ENCODE peak calls at places on chromosomes 3 and 15, in four cellular contexts. X is lung, M is HCT116, Z is A549. H is an unnamed sample.

GRCh38 chr3:10956991-10957390 is 35.6 kb upstream of the SLC6A1 start:
- DNase-seq in M (no peak), X (no peak), Z (no peak), H (no peak)

GRCh38 chr3:127197300-127198150 is 4.6 kb downstream of the PRR23E start:
- DNase-seq in Z (no peak), M (no peak), X (peak; percentile 22), H (no peak)

GRCh38 chr3:13376091-13376490 is 44.0 kb downstream of the NUP210 start:
- DNase-seq in X (no peak), Z (no peak), M (no peak), H (no peak)

GRCh38 chr3:97658670-97659285 is 105.8 kb upstream of the ARL6 start:
- DNase-seq in X (no peak), Z (peak; percentile 39), M (peak; percentile 8), H (no peak)

GRCh38 chr3:112314618-112315017 is 18.3 kb upstream of the CD200 start:
- DNase-seq in Z (no peak), M (no peak), X (no peak), H (no peak)

GRCh38 chr3:119098620-119099222 is 47.2 kb upstream of the TEX55 start:
- DNase-seq in M (peak; percentile 13), X (no peak), Z (peak; percentile 53), H (no peak)

GRCh38 chr3:66425032-66425431 is 75.8 kb downstream of the LRIG1 start:
- DNase-seq in X (no peak), M (no peak), Z (no peak), H (no peak)

GRCh38 chr3:132432639-132433038 is 15.3 kb downstream of the DNAJC13 start:
- DNase-seq in M (peak; percentile 34), X (no peak), Z (peak; percentile 13), H (peak; percentile 75)

GRCh38 chr3:180870008-180870733 is 42.3 kb upstream of the FXR1 start:
- DNase-seq in X (no peak), M (no peak), Z (no peak), H (no peak)

GRCh38 chr3:141875374-141875892 is 1.0 kb upstream of the ATP1B3 start:
- DNase-seq in M (peak; percentile 69), X (peak; percentile 86), Z (peak; percentile 89), H (peak; percentile 55)

GRCh38 chr15:73996267-73996666 is 1.8 kb downstream of the PML start:
- DNase-seq in M (no peak), X (no peak), Z (no peak), H (no peak)

GRCh38 chr15:84725001-84725491 is 9.1 kb upstream of the SEC11A start:
- DNase-seq in M (no peak), Z (no peak), X (no peak), H (no peak)

GRCh38 chr3:24683511-24684384 is 189.1 kb upstream of the THRB start:
- DNase-seq in M (peak; percentile 28), X (no peak), Z (peak; percentile 67), H (peak; percentile 54)

GRCh38 chr3:122668930-122669730 is 11.5 kb upstream of the PARP14 start:
- DNase-seq in M (peak; percentile 89), X (no peak), Z (peak; percentile 22), H (peak; percentile 54)

GRCh38 chr15:44441095-44441501 is 13.7 kb downstream of the CTDSPL2 start:
- DNase-seq in Z (no peak), X (no peak), M (no peak), H (no peak)

DNA sequence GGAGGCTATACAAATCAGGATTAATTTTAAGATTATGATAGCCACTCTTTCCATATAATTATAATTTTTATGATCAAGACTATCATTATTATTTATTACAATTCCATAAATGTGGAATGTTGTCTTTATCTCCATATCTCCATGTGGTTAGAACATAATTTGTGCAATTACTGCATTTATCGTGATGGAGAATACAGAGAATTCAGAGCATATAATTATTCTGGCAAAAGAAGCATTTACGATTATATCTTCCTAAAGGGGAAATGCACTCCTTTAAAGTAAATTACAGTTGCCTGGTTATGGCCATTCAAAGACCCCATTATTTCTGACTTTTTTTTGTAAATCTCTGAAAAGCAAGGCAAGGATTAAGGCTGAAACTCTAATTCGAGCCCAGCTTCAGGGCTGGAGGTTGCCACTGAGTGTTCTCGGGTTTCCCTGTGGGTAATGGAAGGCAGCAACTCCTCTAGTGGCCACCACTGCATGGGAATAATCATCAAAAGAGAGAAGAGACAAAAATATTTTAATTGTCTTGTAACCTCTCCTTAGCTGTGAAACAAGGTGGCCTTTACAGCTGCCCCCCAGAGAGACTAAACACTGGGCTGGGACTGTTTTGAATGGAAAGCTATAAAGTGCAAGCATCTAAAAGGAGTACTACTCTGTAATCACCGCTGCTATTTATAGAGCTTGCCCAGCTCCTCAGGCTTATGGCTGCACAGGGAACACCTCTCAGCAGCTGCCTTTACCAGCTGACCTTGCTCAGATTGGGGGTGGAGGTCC is 59.8 kb upstream of the PRTG start:
- DNase-seq in Z (no peak), M (no peak), X (no peak), H (no peak)
- TF ChIP-seq CTCF in Z (no peak), M (no peak), X (no peak), H (no peak)

DNA sequence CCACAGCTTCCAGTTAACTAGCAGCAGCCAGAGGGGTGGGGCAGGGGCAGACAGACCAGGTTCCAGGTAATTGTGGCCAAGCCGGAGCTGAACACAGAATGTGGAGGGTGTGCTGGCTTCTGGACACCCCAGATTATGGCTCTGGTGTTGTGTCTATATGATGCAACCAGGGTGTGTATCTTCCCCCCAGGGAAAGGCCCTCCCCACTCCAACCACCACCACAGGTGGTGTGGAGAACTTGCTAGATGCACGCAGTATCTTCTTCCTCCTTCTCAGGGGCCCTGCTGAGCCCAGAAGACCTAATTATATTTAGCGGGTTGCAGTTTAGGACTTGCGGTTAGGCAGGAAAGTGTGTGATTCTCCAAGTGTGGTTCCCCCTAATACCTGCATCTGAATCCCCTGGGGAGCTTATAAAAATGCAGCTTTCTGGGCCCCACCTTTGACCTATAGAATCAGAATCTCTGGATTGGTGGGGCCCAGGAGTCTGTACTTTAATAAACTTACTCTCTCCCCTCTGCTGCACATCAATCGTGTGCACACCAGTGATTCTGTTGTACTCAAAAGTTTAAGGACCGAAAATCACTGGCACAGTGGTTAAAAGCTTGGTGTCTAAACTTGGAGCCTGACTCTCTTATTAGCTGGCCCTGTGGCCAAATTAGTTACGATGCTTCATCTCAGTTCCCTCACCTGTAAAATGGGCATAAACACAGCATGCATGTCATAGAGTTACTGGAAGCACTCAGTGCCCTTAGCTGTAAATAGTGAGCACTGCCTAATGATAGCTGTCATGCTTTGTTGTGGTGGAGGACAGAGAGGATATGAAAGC is 379.1 kb upstream of the PROK2 start:
- DNase-seq in M (no peak), Z (no peak), X (no peak), H (no peak)
- H3K4me1 ChIP-seq in M (peaks cover 8% of the 10 kb centered on the region), Z (peaks cover 7% of the 10 kb centered on the region), X (peaks cover 2% of the 10 kb centered on the region), H (no peaks in the 10 kb centered on the region)

GRCh38 chr15:101131489-101132389 is 120.1 kb downstream of the CHSY1 start:
- DNase-seq in Z (no peak), X (no peak), M (no peak), H (no peak)

GRCh38 chr15:101134780-101135179 is 117.1 kb downstream of the CHSY1 start:
- DNase-seq in M (no peak), X (no peak), Z (no peak), H (no peak)

GRCh38 chr15:101133751-101134261 is 118.0 kb downstream of the CHSY1 start:
- DNase-seq in Z (no peak), M (no peak), X (no peak), H (no peak)

GRCh38 chr15:101133181-101133460 is 118.7 kb downstream of the CHSY1 start:
- DNase-seq in M (no peak), Z (no peak), X (no peak), H (no peak)

GRCh38 chr15:101132390-101133180 is 119.3 kb downstream of the CHSY1 start:
- DNase-seq in X (no peak), Z (no peak), M (no peak), H (no peak)
- H3K27ac ChIP-seq in X (no peak overlapping the region), Z (no peak overlapping the region), M (no peak overlapping the region), H (no peak overlapping the region)

DNA sequence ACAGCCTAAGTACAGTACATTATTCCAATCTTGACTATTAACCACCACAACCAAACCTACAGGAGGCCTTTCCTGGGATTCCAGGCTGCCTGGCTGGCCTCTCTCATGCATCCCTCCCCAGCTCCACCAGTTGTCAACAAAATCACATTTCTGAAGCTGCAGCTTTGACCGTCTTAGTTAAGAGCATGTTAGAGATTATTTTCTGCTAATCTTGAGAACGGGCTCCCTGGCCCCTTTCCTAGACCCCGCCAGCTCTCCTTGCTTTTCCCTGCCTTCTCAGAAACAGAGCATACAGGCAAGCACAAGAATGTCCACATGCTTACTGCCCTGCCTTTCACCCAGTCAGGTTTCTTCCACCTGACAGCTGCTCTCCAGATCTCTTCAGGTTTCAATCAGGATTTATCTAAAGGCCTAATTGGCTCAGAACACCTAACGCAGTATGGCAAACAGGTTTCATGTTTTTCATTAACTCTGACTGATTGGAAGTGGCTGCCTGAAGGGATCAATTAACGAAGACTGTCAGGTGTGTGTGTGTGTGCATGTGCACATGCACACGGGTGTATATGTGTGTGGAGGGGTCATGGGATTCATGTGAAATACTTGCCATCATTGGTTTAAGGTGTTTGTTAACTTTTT is 12.3 kb downstream of the KY start:
- DNase-seq in X (no peak), M (no peak), Z (no peak), H (no peak)
- TF ChIP-seq CTCF in X (no peak), M (no peak), Z (no peak), H (no peak)

GRCh38 chr15:97995192-97995591 is 34.7 kb downstream of the ARRDC4 start:
- DNase-seq in Z (no peak), M (no peak), X (no peak), H (peak; percentile 82)
- H3K4me1 ChIP-seq in Z (no peaks in the 10 kb centered on the region), M (no peaks in the 10 kb centered on the region), X (no peaks in the 10 kb centered on the region), H (peaks cover 51% of the 10 kb centered on the region)

GRCh38 chr3:186411089-186411488 is 49.1 kb upstream of the DGKG start:
- DNase-seq in X (no peak), M (no peak), Z (no peak), H (no peak)

GRCh38 chr3:186411994-186412393 is 50.0 kb upstream of the DGKG start:
- DNase-seq in Z (no peak), X (no peak), M (no peak), H (peak; percentile 65)

GRCh38 chr3:186413615-186414415 is 51.8 kb upstream of the DGKG start:
- DNase-seq in Z (peak; percentile 4), M (no peak), X (peak; percentile 31), H (peak; percentile 33)

GRCh38 chr3:186417791-186418190 is 55.8 kb upstream of the DGKG start:
- DNase-seq in X (no peak), Z (peak; percentile 57), M (no peak), H (peak; percentile 85)

GRCh38 chr3:186414735-186415419 is 52.8 kb upstream of the DGKG start:
- DNase-seq in X (no peak), M (no peak), Z (peak; percentile 25), H (peak; percentile 78)
- H3K27ac ChIP-seq in X (no peak overlapping the region), M (no peak overlapping the region), Z (peak overlapping the region; percentile 27), H (no peak overlapping the region)

DNA sequence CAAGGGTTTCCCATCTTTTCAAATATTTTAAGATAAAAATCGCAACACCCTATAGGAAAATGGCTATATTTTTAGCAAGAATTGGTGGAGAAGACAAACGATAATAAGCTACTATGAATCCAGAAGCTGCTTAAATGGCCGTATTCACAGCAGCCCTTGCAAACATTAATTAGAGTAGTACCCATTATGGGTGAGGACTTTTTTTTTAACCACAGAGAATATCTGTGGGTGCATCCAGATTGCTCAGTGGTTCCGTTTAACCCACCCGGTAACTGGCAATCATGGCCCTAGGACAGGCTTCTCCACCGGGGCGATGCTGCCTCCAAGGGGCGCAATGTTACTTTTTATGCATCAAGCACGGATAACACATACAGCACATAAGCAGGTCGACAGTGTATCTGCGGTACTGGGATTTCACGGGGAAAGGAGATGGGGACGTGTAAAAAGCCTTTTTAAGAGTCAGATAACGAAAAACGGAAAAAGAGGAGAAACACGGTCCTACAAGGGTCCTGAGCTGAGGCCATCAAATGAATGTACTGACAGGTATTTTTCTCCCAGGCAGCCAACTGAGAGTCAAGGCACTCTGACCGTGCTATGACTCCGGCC is 968 bp upstream of the TMEM266 start:
- DNase-seq in M (no peak), X (no peak), Z (peak; percentile 68), H (no peak)
- TF ChIP-seq CTCF in M (peak; percentile 40), X (no peak), Z (peak; percentile 53), H (peak; percentile 49)

H was measured in foreskin keratinocyte.